ENCODE peak calls at places on chromosomes 12 and 14, in nine cellular contexts. R is H9; J is germinal center; Y is EL; F is cardiac fibroblast; E is brain microvascular endothelial cell; B is stimulated activated CD8-positive, alpha-beta memory T cell treated with anti-CD3 and anti-CD28 coated beads, Interleukin-2, amount 100 ng/mL, for 1 hour; S is brain pericyte; V is GM06990. U is an unnamed sample.

GRCh38 chr14:104023325-104024055 is 62.0 kb upstream of the ASPG start:
- DNase-seq in Y (no peak), F (no peak), B (no peak), E (no peak), S (no peak), J (no peak), V (no peak), R (no peak), U (no peak)

GRCh38 chr14:95489163-95489887 is 27.1 kb downstream of the SYNE3 start:
- DNase-seq in E (no peak), S (no peak), Y (no peak), R (no peak), J (no peak), V (no peak), F (no peak), B (no peak), U (peak)

GRCh38 chr12:39975374-39975918 is 130.4 kb downstream of the SLC2A13 start:
- DNase-seq in E (no peak), S (no peak), J (no peak), Y (no peak), V (no peak), B (no peak), F (no peak), R (no peak), U (peak)

GRCh38 chr12:45532113-45532512 is 197.4 kb upstream of the ARID2 start:
- DNase-seq in E (no peak), S (no peak), R (no peak), V (no peak), F (no peak), B (no peak), Y (no peak), J (no peak), U (no peak)

GRCh38 chr14:104515059-104515810 is 64.3 kb upstream of the C14orf180 start:
- DNase-seq in R (peak), Y (no peak), S (no peak), V (no peak), B (no peak), E (no peak), J (no peak), F (no peak), U (no peak)

GRCh38 chr12:17691369-17691768 is 398.6 kb downstream of the RERGL start:
- DNase-seq in S (no peak), J (no peak), E (no peak), V (no peak), F (no peak), R (no peak), Y (no peak), B (no peak), U (no peak)

GRCh38 chr14:103056322-103057027 is 874 bp downstream of the CDC42BPB start:
- DNase-seq in V (no peak), B (no peak), Y (peak), R (peak), S (no peak), J (no peak), F (peak), E (peak), U (peak)

GRCh38 chr14:95915326-95915725 is 38.7 kb downstream of the TUNAR start:
- DNase-seq in B (no peak), R (peak), E (no peak), V (no peak), Y (no peak), J (no peak), F (no peak), S (no peak), U (no peak)

GRCh38 chr12:22684526-22685118 is 59.7 kb downstream of the ETNK1 start:
- DNase-seq in J (peak), V (peak), S (no peak), E (peak), Y (peak), B (no peak), R (no peak), F (peak), U (peak)

GRCh38 chr12:128078311-128078851 is 188.6 kb upstream of the TMEM132C start:
- DNase-seq in S (no peak), V (no peak), F (no peak), B (no peak), R (no peak), E (peak), Y (no peak), J (no peak), U (peak)

GRCh38 chr14:68210729-68211299 is 391.2 kb downstream of the RAD51B start:
- DNase-seq in V (peak), S (peak), J (peak), R (no peak), E (peak), Y (peak), F (peak), B (no peak), U (peak)

GRCh38 chr12:55955800-55956508 is 9.9 kb downstream of the PMEL start:
- DNase-seq in Y (peak), E (peak), J (peak), R (peak), B (no peak), S (no peak), F (peak), V (no peak), U (peak)

GRCh38 chr14:94515426-94515825 is 6.2 kb upstream of the SERPINA12 start:
- DNase-seq in B (no peak), V (no peak), J (no peak), S (no peak), R (no peak), F (no peak), E (no peak), Y (no peak), U (no peak)

GRCh38 chr14:67071506-67071905 is 117.7 kb upstream of the GARIN2 start:
- DNase-seq in B (no peak), V (no peak), J (no peak), Y (no peak), R (no peak), E (no peak), F (no peak), S (no peak), U (no peak)

GRCh38 chr12:66555113-66555512 is 123.8 kb downstream of the GRIP1 start:
- DNase-seq in E (peak), V (no peak), S (no peak), R (no peak), Y (peak), F (no peak), J (no peak), B (no peak), U (peak)

GRCh38 chr14:87149583-87150354 is 843.2 kb downstream of the GALC start:
- DNase-seq in E (no peak), F (no peak), B (no peak), R (peak), Y (peak), S (no peak), J (no peak), V (no peak), U (no peak)

GRCh38 chr12:50132505-50133135 is 20.6 kb downstream of the COX14 start:
- DNase-seq in E (no peak), S (no peak), B (no peak), F (peak), Y (no peak), V (no peak), R (no peak), J (no peak), U (peak)